ENCODE peak calls at places on chromosomes 4 and X, in four cellular contexts. S, Q, K and H are unnamed samples.

GRCh38 chr4:19913670-19914069 is 338.0 kb upstream of the SLIT2 start:
- DNase-seq in K (no peak), Q (no peak), S (no peak), H (no peak)

GRCh38 chr4:112515278-112516075 is 503 bp downstream of the NEUROG2 start:
- DNase-seq in Q (no peak), K (peak), S (no peak), H (no peak)

GRCh38 chr4:110085131-110085530 is 113.3 kb downstream of the ELOVL6 start:
- DNase-seq in S (no peak), Q (no peak), K (no peak), H (no peak)

GRCh38 chr4:173573725-173574124 is 43.7 kb upstream of the HAND2 start:
- DNase-seq in S (no peak), K (no peak), Q (no peak), H (no peak)

GRCh38 chr4:173371292-173372192 is 788 bp downstream of the SAP30 start:
- DNase-seq in Q (peak), S (peak), K (peak), H (no peak)

GRCh38 chrX:47502591-47503222 is 19.7 kb upstream of the ZNF41 start:
- DNase-seq in K (peak), S (no peak), Q (no peak), H (no peak)

GRCh38 chr4:160498211-160498610 is 1395.3 kb downstream of the RAPGEF2 start:
- DNase-seq in S (no peak), Q (no peak), K (no peak), H (no peak)

GRCh38 chr4:54924891-54925290 is 200.5 kb downstream of the KDR start:
- DNase-seq in Q (no peak), S (no peak), K (no peak), H (no peak)

GRCh38 chr4:185171373-185172071 is 28.5 kb downstream of the SLC25A4 start:
- DNase-seq in Q (no peak), S (no peak), K (no peak), H (no peak)

GRCh38 chr4:89482926-89483595 is 175.5 kb upstream of the GPRIN3 start:
- DNase-seq in S (no peak), K (peak), Q (no peak), H (no peak)

GRCh38 chr4:174461438-174462106 is 60.7 kb downstream of the HPGD start:
- DNase-seq in S (no peak), K (peak), Q (no peak), H (no peak)

GRCh38 chr4:67779631-67780030 is 25.4 kb upstream of the GNRHR start:
- DNase-seq in Q (no peak), S (no peak), K (peak), H (no peak)

GRCh38 chrX:74195605-74196004 is 108.4 kb upstream of the ZCCHC13 start:
- DNase-seq in K (no peak), Q (peak), S (no peak), H (no peak)

GRCh38 chr4:48234575-48234974 is 35.1 kb downstream of the TEC start:
- DNase-seq in Q (no peak), K (no peak), S (no peak), H (no peak)

GRCh38 chr4:30828290-30828926 is 108.2 kb downstream of the PCDH7 start:
- DNase-seq in K (no peak), Q (no peak), S (no peak), H (no peak)

GRCh38 chr4:81165853-81166430 is 49.1 kb downstream of the PRKG2 start:
- DNase-seq in Q (no peak), S (peak), K (peak), H (no peak)

GRCh38 chr4:38154681-38155588 is 194.7 kb downstream of the PTTG2 start:
- DNase-seq in S (no peak), Q (peak), K (peak), H (no peak)

GRCh38 chr4:95549246-95550138 is 719 bp upstream of the UNC5C start:
- DNase-seq in K (no peak), Q (peak), S (peak), H (no peak)

GRCh38 chr4:118586357-118586790 is 98.8 kb upstream of the METTL14 start:
- DNase-seq in S (no peak), K (peak), Q (peak), H (no peak)

GRCh38 chrX:154695913-154696312 is 42.5 kb upstream of the CTAG2 start:
- DNase-seq in Q (peak), S (no peak), K (peak), H (no peak)

GRCh38 chr4:25813705-25814104 is 49.1 kb downstream of the SEL1L3 start:
- DNase-seq in Q (no peak), K (peak), S (no peak), H (no peak)

GRCh38 chr4:151169223-151169622 is 69.8 kb downstream of the RPS3A start:
- DNase-seq in S (peak), K (peak), Q (peak), H (peak)

GRCh38 chr4:173091362-173091761 is 77.2 kb upstream of the GALNT7 start:
- DNase-seq in Q (no peak), S (no peak), K (no peak), H (no peak)

GRCh38 chr4:7476820-7477219 is 42.1 kb upstream of the PSAPL1 start:
- DNase-seq in K (no peak), Q (no peak), S (no peak), H (no peak)

GRCh38 chr4:149896428-149896827 is 80.8 kb upstream of the IQCM start:
- DNase-seq in S (no peak), K (peak), Q (peak), H (peak)

GRCh38 chr4:149719357-149719756 is 96.3 kb downstream of the IQCM start:
- DNase-seq in S (no peak), K (no peak), Q (no peak), H (no peak)

GRCh38 chr4:151922811-151923210 is 162.0 kb upstream of the GATB start:
- DNase-seq in S (peak), Q (no peak), K (peak), H (peak)

GRCh38 chr4:22413416-22413815 is 102.5 kb downstream of the ADGRA3 start:
- DNase-seq in S (no peak), K (no peak), Q (no peak), H (no peak)

GRCh38 chr4:111838406-111838930 is 306.8 kb upstream of the FAM241A start:
- DNase-seq in Q (no peak), K (no peak), S (no peak), H (no peak)

GRCh38 chrX:24364326-24364725 is 3.9 kb downstream of the SUPT20HL1 start:
- DNase-seq in S (no peak), K (no peak), Q (no peak), H (no peak)

DNA sequence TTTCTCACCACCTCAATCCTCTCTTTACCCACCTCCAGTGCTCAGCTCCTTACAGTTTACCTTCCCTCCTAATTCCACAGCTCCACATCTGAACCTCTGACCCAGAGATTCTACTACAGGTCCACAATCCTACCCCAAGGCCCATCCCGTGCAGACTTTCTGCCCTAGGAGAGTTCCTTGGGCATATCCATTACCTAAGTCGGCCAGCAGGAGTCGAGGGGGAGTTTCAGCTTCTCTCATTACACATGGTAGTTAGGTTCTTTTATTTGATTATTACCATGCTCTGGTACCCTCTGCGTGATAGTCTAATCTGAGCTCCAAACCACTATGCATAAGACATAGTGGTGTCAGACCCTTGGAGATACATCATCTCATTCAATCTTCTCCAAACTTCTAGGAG is 117.9 kb downstream of the SH3RF1 start:
- DNase-seq in K (no peak), S (no peak), Q (no peak), H (no peak)
- TF ChIP-seq CTCF in K (peak), S (peak), Q (no peak), H (no peak)

GRCh38 chrX:25860322-25860721 is 277.8 kb upstream of the MAGEB18 start:
- DNase-seq in S (no peak), Q (no peak), K (no peak), H (no peak)
- H3K4me3 ChIP-seq in S (no peak), Q (no peak), K (no peak), H (no peak)

GRCh38 chrX:82230013-82230412 is 1028.1 kb downstream of the SH3BGRL start:
- DNase-seq in K (no peak), S (no peak), Q (no peak), H (no peak)
- TF ChIP-seq CTCF in K (no peak), S (no peak), Q (no peak), H (no peak)

GRCh38 chr4:157221426-157221894 is 932 bp downstream of the GRIA2 start:
- DNase-seq in K (no peak), S (no peak), Q (no peak), H (no peak)
- H3K4me3 ChIP-seq in K (no peak), S (peak), Q (no peak), H (no peak)

GRCh38 chr4:3851211-3851610 is 85.0 kb downstream of the ADRA2C start:
- DNase-seq in K (peak), S (peak), Q (no peak), H (peak)

GRCh38 chr4:3848323-3848722 is 82.1 kb downstream of the ADRA2C start:
- DNase-seq in S (no peak), Q (no peak), K (no peak), H (no peak)

GRCh38 chr4:3849140-3849539 is 83.0 kb downstream of the ADRA2C start:
- DNase-seq in S (no peak), K (no peak), Q (no peak), H (no peak)

GRCh38 chr4:3851881-3852280 is 85.7 kb downstream of the ADRA2C start:
- DNase-seq in Q (no peak), K (no peak), S (no peak), H (no peak)

GRCh38 chr4:3850128-3850527 is 83.9 kb downstream of the ADRA2C start:
- DNase-seq in S (no peak), Q (no peak), K (no peak), H (no peak)
- TF ChIP-seq CTCF in S (no peak), Q (no peak), K (no peak), H (no peak)

DNA sequence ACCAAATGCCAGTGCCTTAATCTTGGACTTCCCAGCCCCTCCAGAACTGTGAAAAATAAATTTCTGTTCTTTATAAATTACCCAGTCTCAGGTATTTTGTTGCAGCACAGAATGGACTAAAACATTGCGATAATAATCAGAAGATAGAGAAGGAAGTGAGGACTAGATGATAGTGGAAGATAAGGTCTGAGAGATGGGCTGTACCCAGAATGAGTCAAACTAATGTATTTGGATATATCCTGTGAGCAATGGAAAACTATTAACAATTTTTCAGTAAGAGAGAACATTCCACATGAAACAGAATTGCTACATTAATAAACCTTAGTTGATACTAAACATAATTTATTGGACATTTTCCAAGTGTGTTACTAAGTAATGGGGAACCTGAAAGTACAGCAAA is 93.3 kb downstream of the FANCB start:
- DNase-seq in S (no peak), Q (no peak), K (no peak), H (no peak)
- H3K4me3 ChIP-seq in S (no peak), Q (no peak), K (no peak), H (no peak)

DNA sequence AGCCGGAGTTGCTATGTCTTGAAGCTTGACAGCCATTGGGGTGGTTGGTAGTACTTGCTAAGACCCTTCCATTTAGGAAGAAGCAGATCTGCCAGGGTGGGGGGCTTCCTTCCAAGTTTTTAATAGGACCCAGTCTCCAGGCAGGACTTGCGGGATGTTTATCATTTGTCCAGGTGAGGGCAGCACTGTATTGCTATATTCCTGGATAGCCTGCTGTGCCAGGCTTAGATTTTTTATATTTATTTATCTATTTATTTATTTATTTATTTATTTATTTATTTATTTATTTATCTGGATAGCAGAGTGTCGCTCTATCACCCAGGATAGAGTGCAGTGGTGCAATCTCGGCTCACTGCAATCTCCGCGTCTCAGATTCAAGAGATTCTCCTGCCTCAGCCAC is 87.4 kb upstream of the CT45A1 start:
- DNase-seq in S (no peak), K (peak), Q (no peak), H (no peak)
- TF ChIP-seq CTCF in S (no peak), K (no peak), Q (peak), H (no peak)

DNA sequence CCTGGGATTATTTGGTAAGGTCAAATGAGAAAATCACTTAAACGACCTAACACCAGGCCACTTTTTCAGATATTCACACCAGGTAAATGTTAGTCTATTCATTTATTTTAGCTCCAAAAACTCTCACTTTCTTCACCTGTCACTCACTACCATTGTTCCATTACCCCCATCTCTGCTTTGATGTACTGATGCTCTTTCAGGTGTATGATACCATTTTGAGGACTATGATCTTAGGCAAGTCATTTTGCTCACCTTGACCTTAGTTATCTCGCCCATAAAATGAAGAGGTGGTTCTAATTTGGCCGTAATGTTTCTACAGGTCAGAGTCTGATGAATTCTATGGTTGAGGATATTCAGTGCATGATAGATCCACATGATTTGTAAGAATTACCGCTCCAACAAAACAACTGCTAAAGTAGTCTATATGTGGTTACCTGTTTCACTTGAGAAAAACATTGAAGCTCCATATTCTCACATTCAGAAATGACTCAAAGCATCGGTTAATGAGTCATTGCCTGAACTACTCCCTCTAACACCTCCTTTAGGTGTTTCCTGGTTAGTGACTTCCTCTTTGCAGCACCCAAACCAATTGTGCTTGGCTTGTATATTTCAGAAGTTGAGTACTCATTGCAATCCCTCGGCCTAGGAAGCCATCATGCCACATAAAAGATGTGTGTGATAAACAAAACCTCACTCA is 4.5 kb downstream of the DTHD1 start:
- DNase-seq in S (no peak), Q (no peak), K (no peak), H (no peak)
- H3K4me3 ChIP-seq in S (no peak), Q (no peak), K (no peak), H (no peak)